ENCODE peak calls at places on chromosomes 11 and 22, in six cellular contexts. U is nephron progenitor cell; L is effector memory CD8-positive, alpha-beta T cell; C is stimulated activated CD4-positive, alpha-beta T cell treated with anti-CD3 and anti-CD28 coated beads, Interleukin-15, amount 100 ng/mL, for 1 hour; X is NCI-H1930; M is activated CD4-positive, alpha-beta memory T cell treated with anti-CD3 and anti-CD28 coated beads for 36 hours. W is an unnamed sample.

GRCh38 chr11:48006301-48006992 is 26.1 kb downstream of the PTPRJ start:
- DNase-seq in U (no peak), L (no peak), C (no peak), X (no peak), M (peak), W (no peak)

GRCh38 chr22:30005213-30005857 is 74.9 kb upstream of the HORMAD2 start:
- DNase-seq in U (peak), L (peak), C (peak), X (peak), M (peak), W (peak)

GRCh38 chr11:74418509-74418895 is 20.3 kb upstream of the PGM2L1 start:
- DNase-seq in U (no peak), L (no peak), C (no peak), X (no peak), M (no peak), W (no peak)

GRCh38 chr22:45671051-45671782 is 417 bp upstream of the ATXN10 start:
- DNase-seq in U (peak), L (no peak), C (no peak), X (no peak), M (peak), W (peak)

GRCh38 chr11:107438148-107438547 is 19.5 kb downstream of the CWF19L2 start:
- DNase-seq in U (no peak), L (no peak), C (no peak), X (no peak), M (no peak), W (no peak)

GRCh38 chr11:6012055-6012668 is 5.4 kb upstream of the OR56A4 start:
- DNase-seq in U (no peak), L (no peak), C (no peak), X (no peak), M (no peak), W (no peak)

GRCh38 chr11:132450631-132451030 is 1080.2 kb downstream of the NTM start:
- DNase-seq in U (no peak), L (no peak), C (no peak), X (no peak), M (no peak), W (no peak)

GRCh38 chr11:68818181-68818580 is 23.5 kb downstream of the CPT1A start:
- DNase-seq in U (no peak), L (no peak), C (no peak), X (no peak), M (no peak), W (no peak)

GRCh38 chr22:38868886-38869381 is 3.1 kb downstream of the CBX6 start:
- DNase-seq in U (peak), L (peak), C (peak), X (peak), M (peak), W (peak)

GRCh38 chr11:73759520-73760065 is 1.3 kb downstream of the RAB6A start:
- DNase-seq in U (no peak), L (no peak), C (no peak), X (no peak), M (no peak), W (no peak)

GRCh38 chr11:128900468-128900867 is 9.3 kb downstream of the KCNJ5 start:
- DNase-seq in U (no peak), L (no peak), C (no peak), X (no peak), M (no peak), W (no peak)